ENCODE peak calls at places on chromosome 5, in nine cellular contexts. L, Q, U, Z, B, D, W, H and P are unnamed samples.

GRCh38 chr5:1655496-1656270 is 131.9 kb upstream of the LPCAT1 start:
- DNase-seq in B (no peak), D (no peak), U (no peak), L (no peak), Q (peak; percentile 10), H (no peak), W (no peak), Z (no peak), P (no peak)

GRCh38 chr5:154761062-154761740 is 6.0 kb downstream of the LARP1 start:
- DNase-seq in D (no peak), Z (no peak), B (no peak), Q (no peak), L (no peak), H (no peak), W (no peak), U (no peak), P (no peak)

GRCh38 chr5:55597014-55597981 is 62.5 kb upstream of the PLPP1 start:
- DNase-seq in B (peak; percentile 89), H (no peak), Z (no peak), D (no peak), W (peak; percentile 26), U (no peak), Q (no peak), L (no peak), P (no peak)

GRCh38 chr5:133664422-133664821 is 52.1 kb upstream of the FSTL4 start:
- DNase-seq in Z (no peak), B (peak; percentile 69), L (no peak), D (no peak), U (no peak), W (peak; percentile 22), H (no peak), Q (no peak), P (no peak)

GRCh38 chr5:78958672-78959410 is 26.3 kb downstream of the ARSB start:
- DNase-seq in H (no peak), D (no peak), L (no peak), B (no peak), W (no peak), Q (no peak), Z (no peak), U (no peak), P (no peak)

GRCh38 chr5:124524552-124525232 is 221.7 kb downstream of the ZNF608 start:
- DNase-seq in W (no peak), Z (no peak), H (no peak), Q (no peak), D (no peak), U (no peak), L (no peak), B (no peak), P (no peak)

GRCh38 chr5:95799181-95799835 is 23.2 kb downstream of the GLRX start:
- DNase-seq in U (no peak), B (no peak), D (no peak), H (no peak), Q (no peak), W (no peak), Z (no peak), L (no peak), P (no peak)

GRCh38 chr5:73718762-73719161 is 92.8 kb downstream of the ARHGEF28 start:
- DNase-seq in U (no peak), D (no peak), W (no peak), B (no peak), Q (no peak), L (no peak), Z (no peak), H (no peak), P (no peak)

GRCh38 chr5:154513669-154514084 is 35.6 kb upstream of the HAND1 start:
- DNase-seq in D (no peak), U (peak; percentile 2), Q (no peak), Z (no peak), W (no peak), H (no peak), L (no peak), B (peak; percentile 7), P (no peak)

GRCh38 chr5:115324021-115324420 is 27.6 kb upstream of the CCDC112 start:
- DNase-seq in B (peak; percentile 61), Q (no peak), L (no peak), H (no peak), D (no peak), Z (no peak), W (no peak), U (no peak), P (no peak)

GRCh38 chr5:143004361-143004802 is 234.2 kb downstream of the ARHGAP26 start:
- DNase-seq in Z (no peak), Q (no peak), U (no peak), B (no peak), L (no peak), D (no peak), W (peak; percentile 93), H (no peak), P (no peak)

GRCh38 chr5:153402550-153402949 is 87.9 kb upstream of the GRIA1 start:
- DNase-seq in W (no peak), B (peak; percentile 35), Q (no peak), L (no peak), H (no peak), D (no peak), Z (no peak), U (no peak), P (no peak)

GRCh38 chr5:82975812-82976211 is 101.4 kb downstream of the TMEM167A start:
- DNase-seq in U (no peak), W (no peak), B (no peak), Z (no peak), H (no peak), D (no peak), Q (no peak), L (no peak), P (no peak)

GRCh38 chr5:149240354-149240998 is 31.2 kb upstream of the AFAP1L1 start:
- DNase-seq in Z (no peak), W (no peak), L (peak; percentile 58), Q (peak; percentile 80), H (no peak), B (no peak), U (peak; percentile 93), D (no peak), P (peak; percentile 14)

GRCh38 chr5:106521701-106522100 is 1149.0 kb downstream of the EFNA5 start:
- DNase-seq in W (peak; percentile 74), L (no peak), B (peak; percentile 84), D (no peak), U (no peak), Z (peak; percentile 33), Q (no peak), H (no peak), P (no peak)

GRCh38 chr5:156339139-156339841 is 12.3 kb downstream of the SGCD start:
- DNase-seq in Q (no peak), Z (no peak), B (no peak), H (no peak), W (no peak), U (no peak), D (no peak), L (no peak), P (no peak)

GRCh38 chr5:135426102-135427082 is 20.8 kb downstream of the DCANP1 start:
- DNase-seq in Q (no peak), W (peak; percentile 49), Z (no peak), D (no peak), L (no peak), H (no peak), B (peak; percentile 79), U (peak; percentile 57), P (no peak)

GRCh38 chr5:109328626-109329025 is 81.1 kb downstream of the PJA2 start:
- DNase-seq in L (no peak), D (no peak), B (peak; percentile 57), H (no peak), Z (no peak), U (no peak), W (no peak), Q (no peak), P (no peak)

GRCh38 chr5:122705876-122706275 is 69.0 kb upstream of the SNX2 start:
- DNase-seq in U (no peak), W (no peak), Z (no peak), H (no peak), L (no peak), Q (no peak), D (no peak), B (no peak), P (no peak)

GRCh38 chr5:124790261-124790894 is 43.9 kb upstream of the ZNF608 start:
- DNase-seq in W (no peak), H (no peak), Z (no peak), Q (no peak), B (no peak), D (no peak), U (no peak), L (no peak), P (no peak)

GRCh38 chr5:59500014-59500413 is 393.5 kb downstream of the PDE4D start:
- DNase-seq in U (no peak), B (no peak), D (no peak), Z (no peak), L (no peak), Q (no peak), W (no peak), H (no peak), P (no peak)

GRCh38 chr5:8576178-8576577 is 707.2 kb downstream of the MTRR start:
- DNase-seq in W (no peak), Q (no peak), H (no peak), U (no peak), B (no peak), L (no peak), D (no peak), Z (no peak), P (no peak)

GRCh38 chr5:159469496-159470370 is 139.4 kb upstream of the IL12B start:
- DNase-seq in Z (no peak), B (no peak), W (no peak), Q (no peak), D (no peak), U (peak; percentile 36), H (no peak), L (peak; percentile 12), P (no peak)

GRCh38 chr5:66807743-66808142 is 211.6 kb downstream of the MAST4 start:
- DNase-seq in B (peak; percentile 67), U (no peak), Q (no peak), H (peak; percentile 8), L (no peak), Z (peak; percentile 16), W (peak; percentile 37), D (peak; percentile 2), P (no peak)

GRCh38 chr5:150138551-150139265 is 16.9 kb downstream of the PDGFRB start:
- DNase-seq in D (no peak), W (peak; percentile 48), L (no peak), B (peak; percentile 87), Q (no peak), Z (peak; percentile 90), H (no peak), U (no peak), P (no peak)

GRCh38 chr5:124870070-124870469 is 123.6 kb upstream of the ZNF608 start:
- DNase-seq in H (no peak), L (no peak), Q (no peak), U (no peak), B (no peak), D (no peak), Z (no peak), W (no peak), P (no peak)

GRCh38 chr5:108876451-108876850 is 128.8 kb downstream of the FER start:
- DNase-seq in U (no peak), Z (no peak), Q (no peak), B (no peak), H (no peak), D (no peak), L (no peak), W (no peak), P (no peak)

GRCh38 chr5:59020611-59021285 is 437.9 kb downstream of the RAB3C start:
- DNase-seq in D (no peak), Q (peak; percentile 20), L (no peak), Z (no peak), B (peak; percentile 54), U (peak; percentile 20), H (no peak), W (no peak), P (no peak)

GRCh38 chr5:31965227-31965626 is 208.9 kb downstream of the GOLPH3 start:
- DNase-seq in L (no peak), D (no peak), Z (no peak), B (no peak), W (no peak), Q (no peak), U (no peak), H (no peak), P (no peak)

GRCh38 chr5:80284720-80285119 is 28.9 kb upstream of the SERINC5 start:
- DNase-seq in L (no peak), H (no peak), D (no peak), B (no peak), W (no peak), Q (peak; percentile 28), Z (no peak), U (peak; percentile 23), P (no peak)

GRCh38 chr5:90554358-90555006 is 4.1 kb upstream of the ADGRV1 start:
- DNase-seq in Q (no peak), D (no peak), U (no peak), B (no peak), Z (no peak), L (no peak), W (no peak), H (no peak), P (no peak)